ENCODE peak calls at places on chromosomes 11 and 22, in ten cellular contexts. J is dorsolateral prefrontal cortex; C is NCI-H82; G is hypothalamus; Y is substantia nigra; A is activated T-cell treated with anti-CD3 and anti-CD28 coated beads, Interleukin-2, amount 50 U/mL, for 24 hours; R is psoas muscle; Q is ACHN; X is amniotic stem cell; Z is NCI-H2171 treated with DMSO at 0.1 percent for 48 hours. W is an unnamed sample.

GRCh38 chr22:22196018-22196533 is 48.5 kb upstream of the VPREB1 start:
- DNase-seq in X (no peak), G (no peak), Y (no peak), C (no peak), A (no peak), R (peak; percentile 25), J (no peak), Q (no peak), Z (no peak), W (peak; percentile 70)

GRCh38 chr11:61716478-61717285 is 35.8 kb upstream of the MYRF start:
- DNase-seq in A (no peak), Q (no peak), Y (no peak), Z (no peak), C (no peak), G (no peak), X (no peak), R (no peak), J (no peak), W (no peak)

GRCh38 chr11:121547574-121547973 is 94.8 kb upstream of the SORL1-AS1 start:
- DNase-seq in J (no peak), R (no peak), C (no peak), Y (no peak), Z (no peak), G (no peak), X (no peak), A (no peak), Q (no peak), W (no peak)

GRCh38 chr22:38505595-38506117 is 455 bp downstream of the DDX17 start:
- DNase-seq in C (peak; percentile 67), A (no peak), R (peak; percentile 91), X (peak; percentile 29), Z (peak; percentile 25), J (peak; percentile 70), Y (peak; percentile 76), G (peak; percentile 63), Q (peak; percentile 50), W (peak; percentile 76)

GRCh38 chr22:19419464-19420178 is 11.9 kb downstream of the HIRA start:
- DNase-seq in G (no peak), A (peak; percentile 41), Y (no peak), X (no peak), Q (no peak), Z (peak; percentile 86), C (peak; percentile 13), J (no peak), R (no peak), W (peak; percentile 45)

GRCh38 chr22:23827351-23827995 is 11.3 kb downstream of the DERL3 start:
- DNase-seq in Y (no peak), Z (no peak), Q (no peak), A (no peak), R (peak; percentile 45), J (no peak), X (no peak), C (no peak), G (no peak), W (no peak)

GRCh38 chr22:27642104-27642800 is 159.3 kb downstream of the MN1 start:
- DNase-seq in C (no peak), Y (peak; percentile 94), Q (no peak), Z (no peak), A (no peak), R (peak; percentile 93), J (peak; percentile 94), G (peak; percentile 83), X (no peak), W (no peak)

GRCh38 chr22:29269230-29269604 is 1.1 kb downstream of the EWSR1 start:
- DNase-seq in G (no peak), Y (no peak), Z (peak; percentile 24), Q (no peak), A (no peak), J (no peak), R (no peak), C (no peak), X (no peak), W (no peak)